ENCODE peak calls at places on chromosomes 3 and 15, in four cellular contexts. N, K, P and Q are unnamed samples.

GRCh38 chr3:184380210-184380626 is 364 bp downstream of the CHRD start:
- DNase-seq in K (peak; percentile 42), P (peak; percentile 27), N (no peak), Q (peak; percentile 72)

GRCh38 chr15:89322822-89323221 is 11.8 kb downstream of the POLG start:
- DNase-seq in P (no peak), K (no peak), N (no peak), Q (no peak)

GRCh38 chr3:7207092-7207491 is 346.2 kb downstream of the GRM7 start:
- DNase-seq in N (no peak), K (no peak), P (no peak), Q (no peak)

GRCh38 chr15:56243774-56244236 is at the start of gene RFX7:
- DNase-seq in K (peak; percentile 82), N (no peak), P (peak; percentile 11), Q (peak; percentile 93)

GRCh38 chr15:82944038-82944437 is 8.5 kb downstream of the HOMER2 start:
- DNase-seq in K (no peak), N (no peak), P (no peak), Q (no peak)

GRCh38 chr3:145623349-145623748 is 537.6 kb downstream of the PLOD2 start:
- DNase-seq in K (no peak), P (no peak), N (no peak), Q (no peak)

GRCh38 chr3:177069514-177070329 is 127.6 kb downstream of the TBL1XR1 start:
- DNase-seq in N (no peak), P (no peak), K (no peak), Q (no peak)

GRCh38 chr3:125379483-125379882 is 4.4 kb upstream of the ZNF148 start:
- DNase-seq in P (no peak), N (no peak), K (no peak), Q (no peak)

GRCh38 chr3:64977308-64978100 is 289.7 kb upstream of the ADAMTS9 start:
- DNase-seq in K (no peak), N (no peak), P (no peak), Q (no peak)

GRCh38 chr15:69757186-69757585 is 304.6 kb downstream of the RPLP1 start:
- DNase-seq in N (no peak), K (peak; percentile 76), P (no peak), Q (peak; percentile 88)

GRCh38 chr3:69542265-69543079 is 156.6 kb upstream of the FRMD4B start:
- DNase-seq in P (no peak), K (no peak), N (no peak), Q (no peak)

GRCh38 chr15:78880242-78880533 is 7.5 kb downstream of the MORF4L1 start:
- DNase-seq in N (no peak), P (no peak), K (no peak), Q (no peak)

GRCh38 chr3:177934001-177934891 is 602.0 kb upstream of the KCNMB2 start:
- DNase-seq in N (no peak), P (no peak), K (no peak), Q (no peak)

GRCh38 chr3:13236774-13237173 is 163.5 kb upstream of the IQSEC1 start:
- DNase-seq in P (no peak), N (no peak), K (no peak), Q (no peak)

GRCh38 chr15:71111950-71112349 is 3.3 kb upstream of the THSD4 start:
- DNase-seq in N (no peak), K (no peak), P (no peak), Q (no peak)

GRCh38 chr15:45919806-45920205 is 285.0 kb downstream of the SQOR start:
- DNase-seq in P (no peak), N (no peak), K (no peak), Q (no peak)

GRCh38 chr3:30511524-30512278 is 94.7 kb upstream of the TGFBR2 start:
- DNase-seq in K (no peak), N (no peak), P (no peak), Q (no peak)

GRCh38 chr3:40765884-40766283 is 241.1 kb downstream of the ZNF621 start:
- DNase-seq in P (no peak), K (no peak), N (no peak), Q (no peak)

GRCh38 chr3:35932995-35933394 is 293.7 kb downstream of the ARPP21 start:
- DNase-seq in P (peak; percentile 9), K (no peak), N (no peak), Q (no peak)

GRCh38 chr3:66115858-66116654 is 77.3 kb upstream of the MAGI1 start:
- DNase-seq in P (no peak), N (no peak), K (no peak), Q (no peak)

GRCh38 chr3:113721638-113722037 is 24.4 kb downstream of the NAA50 start:
- DNase-seq in P (no peak), N (no peak), K (no peak), Q (no peak)

GRCh38 chr15:94677202-94677790 is 445.9 kb downstream of the MCTP2 start:
- DNase-seq in P (no peak), N (no peak), K (no peak), Q (no peak)

GRCh38 chr3:151003024-151003771 is 30.7 kb upstream of the CLRN1 start:
- DNase-seq in N (no peak), K (no peak), P (no peak), Q (no peak)

GRCh38 chr3:120622870-120623718 is 27.0 kb downstream of the NDUFB4 start:
- DNase-seq in N (no peak), P (no peak), K (no peak), Q (no peak)

GRCh38 chr3:14949126-14949525 is 1.7 kb downstream of the NR2C2 start:
- DNase-seq in P (no peak), N (no peak), K (no peak), Q (no peak)